ENCODE peak calls at places on chromosomes 1 and 21, in ten cellular contexts. Y, U, X, A, I, F, H, S, B and R are unnamed samples.

GRCh38 chr21:35002879-35003722 is 46.0 kb downstream of the RUNX1 start:
- DNase-seq in I (no peak), S (peak; percentile 89), U (no peak), H (no peak), B (peak; percentile 79), A (no peak), Y (no peak), X (no peak), F (peak; percentile 24), R (no peak)

GRCh38 chr1:178541829-178542553 is 29.1 kb downstream of the TEX35 start:
- DNase-seq in A (peak; percentile 53), U (peak; percentile 13), S (no peak), H (peak; percentile 62), F (no peak), X (peak; percentile 49), B (peak; percentile 35), Y (no peak), I (peak; percentile 44), R (peak; percentile 6)

GRCh38 chr1:8541961-8542521 is 224.1 kb downstream of the SLC45A1 start:
- DNase-seq in A (no peak), S (peak; percentile 45), Y (no peak), I (no peak), U (no peak), X (no peak), F (no peak), H (no peak), B (no peak), R (peak; percentile 30)

GRCh38 chr1:165877940-165878556 is 50.6 kb downstream of the UCK2 start:
- DNase-seq in B (no peak), A (no peak), Y (no peak), S (no peak), H (no peak), U (no peak), I (no peak), F (no peak), X (no peak), R (no peak)

GRCh38 chr1:82161651-82162238 is 361.0 kb downstream of the ADGRL2 start:
- DNase-seq in B (peak; percentile 23), X (no peak), Y (no peak), H (no peak), S (no peak), I (peak; percentile 62), A (no peak), U (no peak), F (no peak), R (peak; percentile 5)

GRCh38 chr21:44947930-44948331 is 8.1 kb downstream of the SLX9 start:
- DNase-seq in H (no peak), U (no peak), B (no peak), A (no peak), X (no peak), S (no peak), I (no peak), Y (no peak), F (no peak), R (no peak)

GRCh38 chr1:51268675-51269033 is 32.6 kb downstream of the RNF11 start:
- DNase-seq in S (peak; percentile 14), U (no peak), F (no peak), I (no peak), A (no peak), B (no peak), X (no peak), H (no peak), Y (no peak), R (no peak)

GRCh38 chr1:154767315-154768240 is 102.5 kb downstream of the KCNN3 start:
- DNase-seq in B (peak; percentile 95), X (no peak), A (no peak), H (no peak), Y (no peak), S (peak; percentile 64), U (no peak), F (peak; percentile 37), I (no peak), R (peak; percentile 71)

GRCh38 chr1:44154665-44155064 is 13.2 kb upstream of the KLF18 start:
- DNase-seq in B (peak; percentile 27), U (no peak), F (peak; percentile 64), H (no peak), A (no peak), Y (no peak), X (no peak), I (no peak), S (peak; percentile 45), R (no peak)

GRCh38 chr1:10601342-10602060 is 126.8 kb downstream of the PEX14 start:
- DNase-seq in F (no peak), Y (no peak), I (no peak), X (no peak), S (no peak), A (no peak), H (no peak), U (no peak), B (no peak), R (no peak)

GRCh38 chr1:217562229-217562878 is 68.5 kb downstream of the GPATCH2 start:
- DNase-seq in I (no peak), S (peak; percentile 74), H (no peak), A (no peak), F (peak; percentile 77), X (no peak), Y (no peak), U (no peak), B (peak; percentile 70), R (peak; percentile 2)

GRCh38 chr1:110112656-110113055 is 413 bp downstream of the UBL4B start:
- DNase-seq in I (no peak), X (no peak), B (no peak), U (no peak), A (no peak), F (no peak), S (no peak), H (no peak), Y (no peak), R (no peak)

GRCh38 chr1:41689596-41689995 is 205.1 kb upstream of the EDN2 start:
- DNase-seq in U (no peak), B (no peak), Y (no peak), I (no peak), X (no peak), H (no peak), F (no peak), A (no peak), S (no peak), R (no peak)

GRCh38 chr1:111603979-111604378 is 15.6 kb upstream of the RAP1A start:
- DNase-seq in F (no peak), S (no peak), U (peak; percentile 62), B (peak; percentile 28), H (no peak), I (peak; percentile 100), A (no peak), X (peak; percentile 68), Y (no peak), R (no peak)

GRCh38 chr1:61388586-61388985 is 306.2 kb downstream of the NFIA start:
- DNase-seq in F (no peak), Y (no peak), S (peak; percentile 92), U (no peak), B (peak; percentile 74), A (no peak), H (no peak), X (no peak), I (peak; percentile 16), R (peak; percentile 92)

GRCh38 chr1:27342778-27343638 is 1.2 kb downstream of the SYTL1 start:
- DNase-seq in Y (no peak), F (peak; percentile 79), H (no peak), A (peak; percentile 45), X (peak; percentile 68), U (peak; percentile 65), I (peak; percentile 89), B (no peak), S (no peak), R (no peak)

GRCh38 chr1:39407889-39408640 is 83.4 kb upstream of the BMP8A start:
- DNase-seq in S (peak; percentile 15), Y (no peak), X (no peak), A (peak; percentile 52), U (no peak), I (no peak), H (no peak), F (no peak), B (no peak), R (no peak)

GRCh38 chr1:81682490-81682889 is 118.2 kb upstream of the ADGRL2 start:
- DNase-seq in U (no peak), Y (no peak), B (peak; percentile 27), I (no peak), F (no peak), S (peak; percentile 62), X (no peak), A (peak; percentile 42), H (no peak), R (peak; percentile 69)

GRCh38 chr1:31752258-31752657 is 11.9 kb downstream of the ADGRB2 start:
- DNase-seq in I (no peak), B (no peak), U (no peak), X (no peak), H (no peak), Y (no peak), S (no peak), F (no peak), A (no peak), R (no peak)

GRCh38 chr1:202162049-202162417 is 1.6 kb upstream of the PTPN7 start:
- DNase-seq in B (no peak), F (no peak), X (peak; percentile 80), I (peak; percentile 82), Y (no peak), H (no peak), U (no peak), A (no peak), S (no peak), R (no peak)

GRCh38 chr1:63615809-63616420 is 22.7 kb downstream of the PGM1 start:
- DNase-seq in U (peak; percentile 42), X (peak; percentile 23), I (peak; percentile 59), H (peak; percentile 57), S (peak; percentile 88), F (peak; percentile 19), B (peak; percentile 72), A (peak; percentile 74), Y (no peak), R (peak; percentile 82)